ENCODE peak calls at places on chromosomes 16 and 17, in eight cellular contexts. X is brain microvascular endothelial cell; J is NCI-H460; T is foreskin keratinocyte; N is activated CD4-positive, alpha-beta memory T cell treated with anti-CD3 and anti-CD28 coated beads, Interleukin-2, amount 10 ng/mL, durations not matched to agents 7 days and 5 days; P is SHP77; C is effector memory CD8-positive, alpha-beta T cell; G is T-helper 1 cell. I is an unnamed sample.

GRCh38 chr17:11880714-11881113 is 116.6 kb downstream of the ZNF18 start:
- DNase-seq in X (no peak), J (peak), T (peak), N (no peak), P (peak), C (no peak), G (no peak), I (peak)

GRCh38 chr16:56938664-56939513 is 6.9 kb downstream of the HERPUD1 start:
- DNase-seq in X (no peak), J (no peak), T (no peak), N (peak), P (no peak), C (peak), G (peak), I (no peak)

GRCh38 chr16:74029122-74029805 is 267.4 kb upstream of the PSMD7 start:
- DNase-seq in X (no peak), J (no peak), T (no peak), N (no peak), P (no peak), C (no peak), G (no peak), I (no peak)

GRCh38 chr16:54939537-54940278 is 9.0 kb downstream of the IRX5 start:
- DNase-seq in X (no peak), J (no peak), T (no peak), N (no peak), P (no peak), C (no peak), G (no peak), I (no peak)

GRCh38 chr17:16371742-16372141 is 9.1 kb upstream of the UBB start:
- DNase-seq in X (peak), J (no peak), T (no peak), N (no peak), P (peak), C (no peak), G (no peak), I (peak)

GRCh38 chr17:51287412-51287811 is 27.1 kb downstream of the UTP18 start:
- DNase-seq in X (no peak), J (no peak), T (no peak), N (no peak), P (no peak), C (no peak), G (no peak), I (no peak)

GRCh38 chr17:48484256-48484655 is 46.6 kb downstream of the HOXB1 start:
- DNase-seq in X (peak), J (no peak), T (no peak), N (no peak), P (no peak), C (no peak), G (no peak), I (no peak)

GRCh38 chr16:22324787-22325597 is 27.8 kb downstream of the POLR3E start:
- DNase-seq in X (no peak), J (no peak), T (no peak), N (peak), P (no peak), C (no peak), G (no peak), I (no peak)

GRCh38 chr17:44523672-44523972 is 20.4 kb upstream of the GPATCH8 start:
- DNase-seq in X (no peak), J (no peak), T (no peak), N (no peak), P (no peak), C (no peak), G (no peak), I (no peak)

GRCh38 chr16:87042551-87043272 is 274.5 kb downstream of the C16orf95 start:
- DNase-seq in X (no peak), J (no peak), T (no peak), N (no peak), P (no peak), C (no peak), G (no peak), I (no peak)

GRCh38 chr17:38417210-38417951 is 10.9 kb upstream of the ARHGAP23 start:
- DNase-seq in X (no peak), J (no peak), T (no peak), N (no peak), P (no peak), C (no peak), G (no peak), I (peak)

GRCh38 chr16:12150600-12150999 is 174.1 kb downstream of the SNX29 start:
- DNase-seq in X (no peak), J (no peak), T (no peak), N (no peak), P (no peak), C (no peak), G (no peak), I (no peak)

GRCh38 chr17:50872710-50873424 is 6.7 kb upstream of the TOB1 start:
- DNase-seq in X (no peak), J (no peak), T (no peak), N (peak), P (no peak), C (peak), G (peak), I (no peak)

I was measured in SK-MEL-5.